ENCODE peak calls at places on chromosomes 2 and 18, in seven cellular contexts. G is non-pigmented ciliary epithelial cell, V is Right ventricle myocardium superior, W is astrocyte of the cerebellum, H is choroid plexus epithelial cell, M is HFFc6, U is tibial nerve. A is an unnamed sample.

GRCh38 chr2:8535398-8535755 is 146.5 kb upstream of the ID2 start:
- DNase-seq in G (no peak), V (no peak), W (no peak), H (no peak), M (no peak), U (no peak), A (no peak)

GRCh38 chr18:46283895-46284295 is 179.7 kb downstream of the HAUS1 start:
- DNase-seq in G (no peak), V (no peak), W (no peak), H (no peak), M (no peak), U (no peak), A (no peak)

GRCh38 chr2:9135804-9136558 is 70.6 kb upstream of the ASAP2 start:
- DNase-seq in G (no peak), V (no peak), W (no peak), H (peak; percentile 68), M (peak; percentile 34), U (no peak), A (no peak)

GRCh38 chr2:231332388-231332787 is 63.1 kb upstream of the B3GNT7 start:
- DNase-seq in G (no peak), V (no peak), W (no peak), H (no peak), M (no peak), U (no peak), A (no peak)

GRCh38 chr18:7021994-7022840 is 95.4 kb downstream of the LAMA1 start:
- DNase-seq in G (no peak), V (no peak), W (peak; percentile 9), H (peak; percentile 73), M (peak; percentile 19), U (no peak), A (no peak)

GRCh38 chr18:68426731-68427315 is 288.1 kb downstream of the TMX3 start:
- DNase-seq in G (no peak), V (no peak), W (no peak), H (no peak), M (no peak), U (no peak), A (no peak)

GRCh38 chr2:43539991-43540860 is 55.6 kb downstream of the THADA start:
- DNase-seq in G (peak; percentile 59), V (peak; percentile 74), W (peak; percentile 80), H (peak; percentile 97), M (peak; percentile 81), U (peak; percentile 72), A (no peak)

GRCh38 chr2:460861-461260 is 173.0 kb upstream of the ALKAL2 start:
- DNase-seq in G (no peak), V (no peak), W (peak; percentile 41), H (peak; percentile 5), M (no peak), U (no peak), A (no peak)

GRCh38 chr2:95007822-95008221 is 17.7 kb upstream of the MAL start:
- DNase-seq in G (no peak), V (peak; percentile 68), W (no peak), H (no peak), M (no peak), U (no peak), A (no peak)

GRCh38 chr2:60530660-60531276 is 22.7 kb downstream of the BCL11A start:
- DNase-seq in G (no peak), V (peak; percentile 78), W (peak; percentile 57), H (peak; percentile 53), M (no peak), U (no peak), A (no peak)

GRCh38 chr2:108594982-108595464 is 60.8 kb downstream of the LIMS1 start:
- DNase-seq in G (peak; percentile 97), V (no peak), W (peak; percentile 96), H (peak; percentile 90), M (peak; percentile 93), U (no peak), A (no peak)

GRCh38 chr2:79005211-79005610 is 20.3 kb upstream of the REG3G start:
- DNase-seq in G (no peak), V (no peak), W (no peak), H (no peak), M (no peak), U (no peak), A (no peak)

A was measured in cerebellar nuclear complex.